ENCODE peak calls at places on chromosome 19, in four cellular contexts. Z is lower lobe of right lung, U is heart left ventricle, A is spleen. F is an unnamed sample.

GRCh38 chr19:28305513-28305912 is 907.4 kb downstream of the UQCRFS1 start:
- DNase-seq in Z (no peak), U (no peak), A (no peak), F (no peak)

GRCh38 chr19:43704002-43704705 is 11.7 kb upstream of the IRGC start:
- DNase-seq in U (no peak), A (no peak), Z (no peak), F (no peak)

GRCh38 chr19:7832781-7833180 is 2.8 kb downstream of the EVI5L start:
- DNase-seq in A (no peak), U (no peak), Z (no peak), F (no peak)

GRCh38 chr19:3591876-3592613 is 6.8 kb downstream of the GIPC3 start:
- DNase-seq in Z (no peak), A (no peak), U (no peak), F (no peak)

GRCh38 chr19:34277244-34277643 is 22.9 kb downstream of the GARRE1 start:
- DNase-seq in A (no peak), Z (no peak), U (no peak), F (no peak)

GRCh38 chr19:40928859-40929258 is 46.8 kb upstream of the CYP2A7 start:
- DNase-seq in U (no peak), Z (no peak), A (no peak), F (no peak)

GRCh38 chr19:8866344-8866743 is 34.2 kb downstream of the MBD3L1 start:
- DNase-seq in Z (no peak), A (no peak), U (no peak), F (no peak)

GRCh38 chr19:30371157-30371845 is 883 bp upstream of the ZNF536 start:
- DNase-seq in U (no peak), A (no peak), Z (no peak), F (no peak)

GRCh38 chr19:51681286-51681956 is 11.7 kb upstream of the SPACA6 start:
- DNase-seq in A (no peak), U (peak; percentile 35), Z (no peak), F (no peak)

GRCh38 chr19:6995054-6995453 is 26.2 kb downstream of the MBD3L2B start:
- DNase-seq in A (no peak), Z (no peak), U (no peak), F (no peak)

GRCh38 chr19:4652075-4652474 is 12.8 kb downstream of the TNFAIP8L1 start:
- DNase-seq in Z (no peak), A (no peak), U (no peak), F (no peak)

GRCh38 chr19:10193666-10194499 is 870 bp downstream of the DNMT1 start:
- DNase-seq in A (peak; percentile 89), Z (no peak), U (peak; percentile 59), F (no peak)

GRCh38 chr19:30115947-30116346 is 173.9 kb downstream of the URI1 start:
- DNase-seq in U (no peak), Z (no peak), A (no peak), F (no peak)

GRCh38 chr19:38739440-38740251 is 4.6 kb downstream of the CAPN12 start:
- DNase-seq in Z (peak; percentile 45), U (peak; percentile 27), A (peak; percentile 73), F (no peak)

GRCh38 chr19:18460313-18460712 is 22.4 kb upstream of the ISYNA1 start:
- DNase-seq in Z (no peak), U (peak; percentile 87), A (peak; percentile 74), F (no peak)

GRCh38 chr19:57759096-57759495 is 10.4 kb upstream of the ZNF586 start:
- DNase-seq in A (no peak), U (no peak), Z (no peak), F (no peak)

GRCh38 chr19:9370747-9371619 is 8.2 kb downstream of the ZNF177 start:
- DNase-seq in U (no peak), A (no peak), Z (no peak), F (no peak)

GRCh38 chr19:3132971-3133792 is 2.7 kb upstream of the GNA15 start:
- DNase-seq in A (no peak), U (no peak), Z (no peak), F (no peak)

GRCh38 chr19:33545209-33545981 is 23.8 kb upstream of the PEPD start:
- DNase-seq in U (no peak), A (no peak), Z (no peak), F (no peak)

GRCh38 chr19:16376241-16376640 is 51.6 kb downstream of the KLF2 start:
- DNase-seq in A (peak; percentile 74), Z (no peak), U (no peak), F (no peak)

GRCh38 chr19:4014541-4015491 is 7.3 kb downstream of the PIAS4 start:
- DNase-seq in U (peak; percentile 84), A (no peak), Z (no peak), F (no peak)

GRCh38 chr19:7562646-7563393 is 27.3 kb downstream of the PNPLA6 start:
- DNase-seq in U (no peak), A (no peak), Z (no peak), F (no peak)

GRCh38 chr19:38003427-38004099 is 96.6 kb downstream of the SIPA1L3 start:
- DNase-seq in Z (peak; percentile 80), U (peak; percentile 84), A (peak; percentile 81), F (peak; percentile 66)

GRCh38 chr19:32928806-32929205 is 43.0 kb downstream of the CEP89 start:
- DNase-seq in U (no peak), Z (no peak), A (no peak), F (peak; percentile 33)

GRCh38 chr19:29771708-29772415 is 39.9 kb upstream of the CCNE1 start:
- DNase-seq in A (no peak), U (peak; percentile 46), Z (no peak), F (no peak)

GRCh38 chr19:37963190-37963947 is 56.4 kb downstream of the SIPA1L3 start:
- DNase-seq in Z (no peak), A (no peak), U (no peak), F (no peak)

GRCh38 chr19:7676854-7677253 is at the start of gene MCEMP1:
- DNase-seq in A (peak; percentile 84), Z (peak; percentile 82), U (no peak), F (no peak)

GRCh38 chr19:54178581-54179261 is 5.8 kb upstream of the TMC4 start:
- DNase-seq in U (no peak), Z (no peak), A (peak; percentile 78), F (no peak)

GRCh38 chr19:9065457-9066014 is 21.3 kb upstream of the OR1M1 start:
- DNase-seq in U (no peak), A (no peak), Z (no peak), F (no peak)

GRCh38 chr19:58575183-58576041 is 2.3 kb upstream of the MZF1 start:
- DNase-seq in U (peak; percentile 95), Z (peak; percentile 93), A (peak; percentile 97), F (peak; percentile 49)

DNA sequence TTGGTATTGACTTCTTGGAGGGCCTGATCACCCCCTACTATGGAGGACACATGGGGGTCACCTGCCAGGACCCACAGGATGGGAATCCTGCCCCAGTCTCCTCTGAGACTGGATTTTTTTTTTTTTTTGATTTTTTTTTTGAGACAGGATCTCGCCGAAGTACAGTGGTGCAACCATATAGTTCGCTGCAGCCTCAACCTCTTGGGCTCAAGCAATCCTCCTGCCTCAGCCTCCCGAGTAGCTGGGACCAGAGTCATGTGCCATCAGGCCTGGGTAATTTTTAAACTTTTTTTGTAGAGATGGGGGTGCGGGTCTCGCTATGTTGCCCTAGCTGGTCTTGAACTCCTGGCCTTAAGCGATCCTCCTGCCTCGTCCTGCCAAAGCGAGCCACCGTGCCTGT is 14.2 kb upstream of the ADGRE5 start:
- DNase-seq in Z (no peak), U (no peak), A (no peak), F (no peak)
- H3K27ac ChIP-seq in Z (peak overlapping the region; percentile 83), U (peak overlapping the region; percentile 93), A (peak overlapping the region; percentile 98), F (no peak overlapping the region)

GRCh38 chr19:46478356-46478986 is 7.1 kb upstream of the PNMA8A start:
- DNase-seq in U (no peak), Z (no peak), A (no peak), F (no peak)

GRCh38 chr19:46480409-46480808 is 9.0 kb upstream of the PNMA8A start:
- DNase-seq in U (no peak), A (no peak), Z (no peak), F (no peak)

GRCh38 chr19:46482645-46483044 is 11.3 kb upstream of the PNMA8A start:
- DNase-seq in U (no peak), Z (no peak), A (no peak), F (no peak)

GRCh38 chr19:46481187-46481586 is 9.8 kb upstream of the PNMA8A start:
- DNase-seq in U (no peak), Z (no peak), A (no peak), F (no peak)

DNA sequence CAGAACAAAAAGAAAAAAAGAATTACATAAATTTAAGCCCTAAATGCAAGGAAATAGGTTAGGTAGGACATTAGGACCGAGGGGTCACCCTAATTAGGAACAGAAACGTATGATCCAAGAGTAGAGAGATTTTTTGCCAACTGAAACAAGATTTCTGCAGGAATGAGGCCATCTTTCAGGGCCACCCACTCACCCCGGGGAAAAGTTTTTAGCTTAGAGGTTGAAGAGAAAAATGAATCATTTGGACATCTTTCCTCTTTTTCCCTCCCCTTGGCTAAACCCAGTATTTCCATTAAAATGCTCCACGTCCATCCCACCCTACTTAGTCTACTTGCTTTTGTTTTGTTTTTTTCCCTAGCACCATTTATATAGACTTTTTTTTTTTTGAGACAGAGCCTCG is 10.6 kb upstream of the PNMA8A start:
- DNase-seq in U (no peak), A (no peak), Z (no peak), F (no peak)
- H3K27ac ChIP-seq in U (peak overlapping the region; percentile 63), A (no peak overlapping the region), Z (no peak overlapping the region), F (no peak overlapping the region)

GRCh38 chr19:873084-874019 is 13.9 kb downstream of the CFD start:
- DNase-seq in A (peak; percentile 90), U (no peak), Z (peak; percentile 77), F (no peak)
- H3K27ac ChIP-seq in A (peak overlapping the region; percentile 81), U (no peak overlapping the region), Z (no peak overlapping the region), F (no peak overlapping the region)

DNA sequence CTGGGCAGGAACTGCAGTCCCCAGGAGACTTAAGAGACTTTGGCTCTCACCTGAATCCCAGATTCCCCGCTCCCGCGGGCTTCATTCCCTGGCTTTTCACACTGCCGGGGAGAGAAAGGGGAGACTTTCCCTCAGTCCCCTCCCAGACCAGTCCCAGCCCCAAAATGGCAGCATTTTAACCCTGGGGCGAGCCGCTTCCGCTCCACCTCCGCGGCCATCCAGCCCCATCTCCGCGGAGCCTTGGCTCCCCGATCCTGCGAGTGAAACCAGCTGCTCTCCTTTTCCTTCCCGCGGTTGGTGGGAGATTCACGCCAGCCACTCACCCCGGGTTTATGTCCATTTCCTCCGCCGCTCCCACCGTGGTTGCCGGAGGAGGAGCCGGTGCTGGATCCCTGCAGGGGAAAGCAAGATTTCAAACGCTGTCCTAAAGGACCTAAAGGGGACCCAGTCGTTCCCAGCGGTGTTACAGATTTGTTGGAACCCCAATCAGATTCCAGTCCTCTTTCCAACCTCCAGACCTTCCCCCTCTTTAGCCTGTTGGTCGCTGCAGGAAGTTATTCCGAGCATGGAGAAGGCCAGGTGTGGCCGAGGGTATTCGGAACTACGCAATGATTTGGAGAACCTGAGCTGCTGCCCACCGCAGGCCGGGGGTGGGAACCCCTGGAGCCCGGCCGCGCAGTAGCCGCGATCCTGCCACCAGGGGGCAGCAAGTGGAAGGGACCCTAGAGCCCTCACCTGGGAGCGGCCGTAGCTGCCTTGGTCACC is 3.4 kb downstream of the DMKN start:
- DNase-seq in U (peak; percentile 63), Z (peak; percentile 89), A (peak; percentile 93), F (no peak)
- H3K27ac ChIP-seq in U (no peak overlapping the region), Z (peak overlapping the region; percentile 84), A (peak overlapping the region; percentile 43), F (peak overlapping the region; percentile 88)

GRCh38 chr19:50427997-50428425 is 4.7 kb upstream of the MYBPC2 start:
- DNase-seq in U (peak; percentile 86), A (peak; percentile 93), Z (peak; percentile 96), F (no peak)
- H3K27ac ChIP-seq in U (peak overlapping the region; percentile 88), A (peak overlapping the region; percentile 94), Z (peak overlapping the region; percentile 72), F (no peak overlapping the region)

GRCh38 chr19:47618771-47619170 is 9.8 kb downstream of the BICRA start:
- DNase-seq in Z (no peak), U (peak; percentile 89), A (no peak), F (no peak)
- H3K27ac ChIP-seq in Z (no peak overlapping the region), U (no peak overlapping the region), A (no peak overlapping the region), F (no peak overlapping the region)

F was measured in epithelial cell of prostate.